ENCODE peak calls at places on chromosome 2, in five cellular contexts. W is GM03348, I is HEK293T, Q is PC-9, G is HCEC 1CT. B is an unnamed sample.

GRCh38 chr2:197613509-197613987 is 61.8 kb downstream of the RFTN2 start:
- DNase-seq in Q (no peak), I (no peak), W (no peak), G (peak), B (no peak)

GRCh38 chr2:151862688-151863087 is 34.5 kb upstream of the ARL5A start:
- DNase-seq in W (no peak), I (no peak), G (no peak), Q (no peak), B (no peak)

GRCh38 chr2:146135245-146135644 is 1615.3 kb upstream of the ZEB2 start:
- DNase-seq in G (no peak), I (no peak), Q (peak), W (no peak), B (no peak)

GRCh38 chr2:142857247-142858154 is 20.0 kb upstream of the KYNU start:
- DNase-seq in Q (no peak), I (no peak), W (no peak), G (peak), B (no peak)

GRCh38 chr2:69087912-69088240 is 74.9 kb downstream of the ANTXR1 start:
- DNase-seq in W (peak), G (peak), I (no peak), Q (no peak), B (no peak)

GRCh38 chr2:128317186-128317897 is 1.3 kb downstream of the HS6ST1 start:
- DNase-seq in I (no peak), Q (no peak), G (no peak), W (peak), B (no peak)

GRCh38 chr2:241636182-241636982 is 576 bp downstream of the THAP4 start:
- DNase-seq in I (peak), W (peak), Q (peak), G (peak), B (no peak)

GRCh38 chr2:147110317-147110716 is 734.5 kb upstream of the ACVR2A start:
- DNase-seq in G (no peak), W (no peak), Q (no peak), I (no peak), B (no peak)

B was measured in keratinocyte.